ENCODE peak calls at places on chromosomes 16 and 17, in five cellular contexts. G, B, I, D and K are unnamed samples.

GRCh38 chr17:72574675-72575510 is 454.1 kb downstream of the SOX9 start:
- DNase-seq in I (no peak), D (no peak), B (no peak), G (no peak), K (no peak)

GRCh38 chr16:9012848-9013507 is 49.3 kb upstream of the USP7 start:
- DNase-seq in G (no peak), D (no peak), I (peak; percentile 88), B (no peak), K (no peak)

GRCh38 chr16:90032664-90033346 is 13.5 kb upstream of the DBNDD1 start:
- DNase-seq in B (no peak), G (no peak), I (no peak), D (no peak), K (no peak)

GRCh38 chr17:35740216-35740615 is 8.8 kb downstream of the RASL10B start:
- DNase-seq in I (no peak), G (no peak), B (no peak), D (no peak), K (no peak)

GRCh38 chr17:21285164-21286065 is 904 bp downstream of the MAP2K3 start:
- DNase-seq in G (no peak), I (no peak), D (no peak), B (no peak), K (no peak)

GRCh38 chr17:13931111-13931526 is 138.2 kb upstream of the COX10 start:
- DNase-seq in I (no peak), B (no peak), G (no peak), D (no peak), K (no peak)

GRCh38 chr16:10601444-10602401 is 21.3 kb upstream of the EMP2 start:
- DNase-seq in D (peak; percentile 82), G (no peak), I (no peak), B (no peak), K (no peak)

GRCh38 chr17:35605753-35606152 is 18.6 kb downstream of the AP2B1 start:
- DNase-seq in G (no peak), D (no peak), I (no peak), B (no peak), K (no peak)

GRCh38 chr17:12137859-12138258 is 117.2 kb downstream of the MAP2K4 start:
- DNase-seq in G (no peak), B (no peak), I (no peak), D (no peak), K (no peak)

GRCh38 chr17:28928061-28928460 is 23.3 kb downstream of the PHF12 start:
- DNase-seq in B (no peak), G (no peak), I (no peak), D (no peak), K (peak; percentile 60)

GRCh38 chr16:53369921-53370320 is 64.3 kb upstream of the RBL2 start:
- DNase-seq in B (no peak), I (no peak), G (no peak), D (no peak), K (no peak)

GRCh38 chr16:75322706-75323105 is 71.3 kb upstream of the BCAR1 start:
- DNase-seq in D (no peak), B (no peak), G (no peak), I (no peak), K (no peak)

GRCh38 chr17:44187131-44187899 is 543 bp downstream of the TMUB2 start:
- DNase-seq in I (peak; percentile 63), D (no peak), G (no peak), B (no peak), K (peak; percentile 87)

GRCh38 chr16:74726736-74727135 is 26.1 kb upstream of the MLKL start:
- DNase-seq in B (no peak), G (no peak), D (peak; percentile 50), I (peak; percentile 86), K (peak; percentile 55)

GRCh38 chr16:88700636-88701482 is 5.3 kb downstream of the RNF166 start:
- DNase-seq in I (no peak), G (no peak), B (peak; percentile 64), D (peak; percentile 91), K (peak; percentile 77)

GRCh38 chr16:84840687-84841627 is 21.2 kb downstream of the CRISPLD2 start:
- DNase-seq in B (no peak), D (no peak), G (no peak), I (no peak), K (no peak)

GRCh38 chr16:66486199-66486772 is 59.2 kb downstream of the BEAN1 start:
- DNase-seq in I (no peak), D (no peak), B (no peak), G (no peak), K (no peak)

GRCh38 chr16:66484453-66485213 is 57.5 kb downstream of the BEAN1 start:
- DNase-seq in B (no peak), D (no peak), I (no peak), G (no peak), K (no peak)

GRCh38 chr16:66487580-66488235 is 60.6 kb downstream of the BEAN1 start:
- DNase-seq in B (no peak), G (no peak), D (no peak), I (no peak), K (no peak)

GRCh38 chr16:66485361-66485760 is 58.3 kb downstream of the BEAN1 start:
- DNase-seq in B (no peak), D (no peak), G (no peak), I (no peak), K (no peak)

GRCh38 chr16:66486773-66487579 is 59.9 kb downstream of the BEAN1 start:
- DNase-seq in B (no peak), G (no peak), D (no peak), I (no peak), K (no peak)
- TF ChIP-seq HDAC2 in B (no peak), G (no peak), D (no peak), I (no peak), K (no peak)

GRCh38 chr17:9146064-9146463 is 124.8 kb downstream of the NTN1 start:
- DNase-seq in D (no peak), B (no peak), G (no peak), I (no peak), K (no peak)

GRCh38 chr17:9140550-9141422 is 119.5 kb downstream of the NTN1 start:
- DNase-seq in I (no peak), B (no peak), D (no peak), G (no peak), K (no peak)

GRCh38 chr17:9141423-9141753 is 120.1 kb downstream of the NTN1 start:
- DNase-seq in I (no peak), G (no peak), B (no peak), D (no peak), K (no peak)

GRCh38 chr17:9144502-9145233 is 123.4 kb downstream of the NTN1 start:
- DNase-seq in D (no peak), I (no peak), G (no peak), B (no peak), K (no peak)

DNA sequence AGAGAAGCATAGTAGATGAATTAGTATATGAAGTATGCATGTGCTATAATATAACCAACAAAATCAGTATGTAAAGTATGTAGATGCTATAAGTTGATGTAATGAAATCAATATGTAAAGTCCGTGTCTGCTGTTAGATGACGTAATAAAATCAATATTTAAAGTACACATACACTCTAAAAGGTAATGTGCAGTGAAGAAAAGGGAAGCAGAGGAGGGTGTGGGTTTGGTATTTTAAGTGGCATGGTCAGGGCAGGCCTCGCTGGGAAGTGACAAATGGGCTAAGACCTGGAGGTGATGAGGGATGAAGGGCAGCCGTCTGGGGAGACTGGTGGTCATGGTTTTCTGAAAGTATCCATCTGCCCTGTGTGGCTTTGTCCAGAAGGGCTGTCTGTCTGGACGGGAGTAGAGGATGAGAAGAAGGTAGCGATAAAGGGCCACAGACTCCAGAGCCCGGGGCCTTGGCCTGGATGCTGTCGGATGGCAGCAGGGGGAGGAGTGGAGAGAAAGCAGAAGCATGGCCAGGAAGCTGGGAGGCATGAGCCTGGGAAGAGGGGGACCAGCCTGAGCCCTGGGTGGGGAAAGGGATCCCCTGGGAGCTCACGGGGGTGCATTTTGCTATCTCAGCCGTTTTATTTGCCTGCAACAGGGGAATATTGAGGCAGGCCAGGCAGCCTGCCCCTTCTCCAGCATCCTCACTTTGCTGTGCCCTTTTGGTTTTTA is 121.6 kb downstream of the NTN1 start:
- DNase-seq in D (no peak), G (no peak), I (no peak), B (no peak), K (no peak)
- TF ChIP-seq HDAC2 in D (no peak), G (no peak), I (no peak), B (no peak), K (no peak)

GRCh38 chr17:83109386-83109785 is 30.0 kb downstream of the METRNL start:
- DNase-seq in G (no peak), D (no peak), I (no peak), B (no peak), K (no peak)

GRCh38 chr17:83108709-83109108 is 29.3 kb downstream of the METRNL start:
- DNase-seq in D (no peak), G (no peak), B (no peak), I (no peak), K (no peak)

GRCh38 chr17:83110755-83111154 is 31.3 kb downstream of the METRNL start:
- DNase-seq in I (no peak), B (no peak), D (no peak), G (no peak), K (no peak)

GRCh38 chr17:83111516-83112282 is 32.3 kb downstream of the METRNL start:
- DNase-seq in G (no peak), D (no peak), I (no peak), B (no peak), K (no peak)

DNA sequence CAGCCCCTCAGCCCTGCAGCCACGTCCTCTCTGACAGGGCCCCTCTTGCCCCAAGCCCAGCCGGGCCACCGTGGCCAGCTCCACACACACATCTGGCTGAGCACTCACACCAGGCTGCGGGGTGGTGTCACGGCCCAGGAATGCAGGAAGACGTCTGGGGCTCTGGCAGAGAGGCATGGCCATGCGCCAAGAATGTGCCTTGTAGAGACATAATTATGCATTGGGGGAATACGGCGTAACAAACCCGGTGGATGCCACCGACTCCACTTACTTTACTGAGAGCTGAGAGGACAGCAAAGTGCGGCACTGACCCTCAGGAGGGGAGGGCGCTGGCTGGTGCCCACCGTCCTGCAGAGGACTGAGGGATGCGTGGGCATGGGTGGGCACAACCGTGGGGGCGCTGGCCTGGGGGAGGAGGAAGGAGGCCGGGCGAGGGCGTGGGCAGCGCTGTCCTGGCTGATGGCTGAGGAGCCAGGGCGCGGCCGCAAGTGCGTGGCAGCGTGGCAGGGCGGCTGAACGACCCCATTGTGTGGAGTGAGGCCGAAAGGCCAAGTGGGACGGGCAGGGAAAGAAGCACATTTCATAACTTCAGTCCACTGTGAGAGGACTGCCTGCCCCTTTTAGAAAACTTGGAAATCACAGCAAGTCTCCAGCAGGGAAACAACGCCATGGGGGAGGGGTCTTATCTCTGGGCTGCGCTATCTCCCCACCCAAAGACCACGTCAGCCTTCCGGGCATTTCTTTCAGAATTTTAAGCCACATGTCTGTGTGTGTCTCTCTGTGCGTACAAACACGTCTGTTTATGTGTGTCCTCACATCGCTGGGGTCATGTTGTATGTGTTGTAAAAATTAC is 30.6 kb downstream of the METRNL start:
- DNase-seq in D (peak; percentile 79), G (peak; percentile 94), I (no peak), B (no peak), K (peak; percentile 39)
- TF ChIP-seq HDAC2 in D (no peak), G (no peak), I (no peak), B (no peak), K (no peak)

DNA sequence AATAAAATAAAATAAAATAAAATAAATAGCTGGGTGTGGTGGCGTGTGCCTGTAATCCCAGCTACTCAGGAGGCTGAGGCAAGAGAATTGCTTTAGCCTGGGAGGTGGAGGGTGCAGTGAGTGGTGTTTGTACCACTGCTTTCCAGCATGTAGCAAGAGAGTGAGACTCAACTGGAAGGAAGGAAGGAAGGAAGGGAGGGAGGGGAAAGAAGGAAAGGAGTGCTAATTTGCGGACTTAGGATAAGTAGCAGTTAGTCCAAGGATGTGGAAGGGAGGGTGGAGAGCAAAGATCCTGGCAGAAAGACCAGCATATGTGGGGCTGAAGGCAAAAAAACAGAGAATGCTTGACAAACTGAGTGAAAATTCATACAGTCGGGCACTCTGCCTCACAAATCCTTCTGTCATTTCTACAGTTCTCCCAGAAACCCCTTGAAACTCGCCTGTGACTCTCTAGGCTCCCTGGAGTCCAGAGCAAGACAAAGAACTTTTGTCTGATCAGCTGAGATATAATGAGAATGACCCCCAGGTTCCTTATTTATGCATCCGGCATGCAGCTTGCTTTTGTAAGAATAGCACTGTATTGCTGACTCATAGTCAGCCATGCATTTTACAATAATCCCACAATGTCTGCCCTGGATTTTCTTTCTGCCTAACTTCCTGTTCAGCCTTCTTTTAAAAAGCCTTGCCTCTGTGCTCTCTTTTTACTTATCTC is 31.5 kb downstream of the CDK5RAP3 start:
- DNase-seq in B (peak; percentile 75), G (peak; percentile 36), D (peak; percentile 50), I (no peak), K (peak; percentile 43)
- TF ChIP-seq HDAC2 in B (no peak), G (no peak), D (no peak), I (no peak), K (no peak)